ENCODE peak calls at places on chromosomes 16 and 17, in ten cellular contexts. G is GM12878; B is lower lobe of right lung; U is activated T-cell treated with anti-CD3 and anti-CD28 coated beads, Interleukin-2, amount 50 U/mL, for 4 hours; K is effector memory CD8-positive, alpha-beta T cell; Y is A549; F is WTC11; L is psoas muscle; I is T-cell; W is stimulated activated naive CD8-positive, alpha-beta T cell treated with anti-CD3 and anti-CD28 coated beads, Interleukin-15, amount 100 ng/mL, for 72 hours. N is an unnamed sample.
A peak's percentile ranks its signal among the peaks of the same experiment; 100 is the strongest.

GRCh38 chr17:60163108-60163784 is 13.5 kb downstream of the CA4 start:
- ATAC-seq in U (no peak), L (no peak), K (no peak), B (peak; percentile 38), W (no peak), F (peak; percentile 27), Y (no peak), I (no peak), G (peak; percentile 27), N (no peak)

GRCh38 chr16:2897110-2897509 is 14.1 kb downstream of the FLYWCH2 start:
- ATAC-seq in Y (no peak), L (no peak), U (no peak), K (no peak), G (peak; percentile 90), F (no peak), W (no peak), I (no peak), B (peak; percentile 7), N (peak; percentile 99)

GRCh38 chr17:37742762-37743611 is 1.9 kb downstream of the HNF1B start:
- ATAC-seq in W (peak; percentile 39), L (peak; percentile 58), K (peak; percentile 31), B (peak; percentile 33), U (peak; percentile 44), G (peak; percentile 19), Y (peak; percentile 36), I (peak; percentile 39), F (peak; percentile 16), N (no peak)

GRCh38 chr17:73757324-73757942 is 113.2 kb upstream of the SDK2 start:
- ATAC-seq in B (no peak), L (no peak), U (no peak), K (no peak), F (no peak), Y (no peak), I (no peak), G (no peak), W (no peak), N (no peak)

GRCh38 chr16:71956500-71956899 is 43.7 kb downstream of the PKD1L3 start:
- ATAC-seq in W (no peak), F (no peak), G (peak; percentile 48), Y (no peak), L (no peak), U (no peak), B (no peak), K (no peak), I (no peak), N (no peak)

GRCh38 chr16:56841233-56841632 is 23.8 kb upstream of the SLC12A3 start:
- ATAC-seq in F (no peak), G (no peak), B (peak; percentile 4), U (no peak), I (no peak), W (no peak), L (no peak), Y (no peak), K (no peak), N (no peak)

GRCh38 chr17:45299311-45299710 is 17.5 kb downstream of the MAP3K14 start:
- ATAC-seq in F (no peak), G (peak; percentile 3), W (no peak), I (no peak), K (no peak), B (no peak), Y (no peak), U (no peak), L (peak; percentile 22), N (no peak)

GRCh38 chr17:59634632-59635561 is 15.2 kb downstream of the CLTC start:
- ATAC-seq in Y (peak; percentile 22), U (peak; percentile 76), L (no peak), W (peak; percentile 20), K (no peak), B (peak; percentile 25), F (peak; percentile 24), G (peak; percentile 59), I (no peak), N (no peak)

GRCh38 chr16:27441276-27441675 is 39.3 kb downstream of the IL21R start:
- ATAC-seq in G (no peak), F (no peak), B (no peak), I (no peak), W (no peak), Y (no peak), L (no peak), K (no peak), U (no peak), N (no peak)

GRCh38 chr16:30185683-30186421 is 2.5 kb downstream of the CORO1A start:
- ATAC-seq in K (peak; percentile 57), G (peak; percentile 65), B (peak; percentile 45), U (peak; percentile 42), L (no peak), F (no peak), Y (no peak), I (peak; percentile 53), W (peak; percentile 68), N (peak; percentile 65)

GRCh38 chr16:69514366-69514765 is 51.4 kb upstream of the NFAT5 start:
- ATAC-seq in G (peak; percentile 87), B (peak; percentile 53), L (no peak), U (no peak), K (no peak), I (no peak), W (no peak), F (no peak), Y (no peak), N (peak; percentile 82)

GRCh38 chr16:11706180-11706742 is 36.4 kb downstream of the TXNDC11 start:
- ATAC-seq in G (peak; percentile 52), L (peak; percentile 91), K (no peak), F (no peak), Y (no peak), I (no peak), U (no peak), B (peak; percentile 30), W (no peak), N (no peak)

GRCh38 chr17:38332735-38333134 is 11.0 kb downstream of the GPR179 start:
- ATAC-seq in W (no peak), U (no peak), B (no peak), Y (no peak), L (no peak), G (no peak), F (no peak), K (no peak), I (no peak), N (no peak)

GRCh38 chr16:16059895-16060590 is 110.6 kb downstream of the ABCC1 start:
- ATAC-seq in L (peak; percentile 89), Y (no peak), I (no peak), F (no peak), G (no peak), B (peak; percentile 59), U (no peak), K (no peak), W (no peak), N (no peak)

GRCh38 chr16:85697441-85697840 is 8.7 kb upstream of the GINS2 start:
- ATAC-seq in F (no peak), K (no peak), B (no peak), I (no peak), Y (no peak), L (no peak), U (no peak), W (no peak), G (no peak), N (no peak)

GRCh38 chr17:29124931-29125270 is 55.3 kb downstream of the MYO18A start:
- ATAC-seq in W (no peak), L (peak; percentile 67), I (no peak), Y (peak; percentile 11), F (no peak), G (no peak), U (no peak), B (peak; percentile 88), K (no peak), N (no peak)

GRCh38 chr16:13392341-13392740 is 490.9 kb downstream of the SHISA9 start:
- ATAC-seq in I (no peak), G (no peak), F (no peak), U (no peak), B (no peak), W (no peak), L (no peak), K (no peak), Y (no peak), N (no peak)

GRCh38 chr16:88893127-88893968 is 26.9 kb upstream of the PABPN1L start:
- ATAC-seq in B (no peak), G (no peak), L (peak; percentile 57), U (no peak), F (no peak), K (no peak), I (no peak), Y (no peak), W (no peak), N (no peak)

GRCh38 chr17:80855968-80856862 is 135.4 kb upstream of the CHMP6 start:
- ATAC-seq in B (no peak), Y (peak; percentile 93), F (no peak), U (peak; percentile 99), I (peak; percentile 100), L (peak; percentile 91), K (peak; percentile 99), G (peak; percentile 98), W (peak; percentile 100), N (peak; percentile 96)

GRCh38 chr17:949623-950338 is 29.8 kb downstream of the NXN start:
- ATAC-seq in Y (no peak), W (no peak), L (no peak), U (no peak), K (no peak), G (no peak), I (no peak), B (no peak), F (peak; percentile 42), N (no peak)

GRCh38 chr17:76132574-76133338 is 8.3 kb downstream of the FOXJ1 start:
- ATAC-seq in W (no peak), B (peak; percentile 90), I (no peak), F (peak; percentile 30), G (no peak), U (no peak), L (no peak), K (no peak), Y (no peak), N (no peak)

GRCh38 chr17:77724876-77725615 is 233.5 kb upstream of the TNRC6C start:
- ATAC-seq in Y (no peak), G (peak; percentile 84), W (no peak), B (no peak), K (no peak), U (no peak), F (no peak), L (no peak), I (no peak), N (peak; percentile 85)

GRCh38 chr16:10314811-10315210 is 71.0 kb upstream of the ATF7IP2 start:
- ATAC-seq in W (no peak), U (no peak), Y (peak; percentile 43), G (peak; percentile 9), L (no peak), B (no peak), F (no peak), K (peak; percentile 73), I (peak; percentile 74), N (peak; percentile 40)

GRCh38 chr17:61129232-61129631 is 270.4 kb upstream of the TBX2 start:
- ATAC-seq in G (no peak), L (no peak), I (no peak), Y (no peak), U (no peak), F (no peak), K (no peak), W (no peak), B (no peak), N (no peak)

GRCh38 chr17:48444531-48445247 is 14.7 kb upstream of the SKAP1 start:
- ATAC-seq in Y (no peak), U (no peak), B (no peak), W (peak; percentile 29), I (peak; percentile 14), G (no peak), F (peak; percentile 22), K (peak; percentile 3), L (no peak), N (no peak)

GRCh38 chr16:49701867-49702494 is 153.9 kb downstream of the ZNF423 start:
- ATAC-seq in W (no peak), I (no peak), F (peak; percentile 51), G (no peak), L (peak; percentile 79), B (peak; percentile 56), K (no peak), U (no peak), Y (no peak), N (no peak)

GRCh38 chr17:37516131-37516561 is 26.5 kb downstream of the DUSP14 start:
- ATAC-seq in W (no peak), L (no peak), K (no peak), F (no peak), G (no peak), I (no peak), U (no peak), Y (no peak), B (no peak), N (no peak)

GRCh38 chr17:20105539-20106291 is 96.6 kb downstream of the SPECC1 start:
- ATAC-seq in W (no peak), Y (no peak), G (no peak), F (peak; percentile 47), K (no peak), I (no peak), U (no peak), L (no peak), B (no peak), N (peak; percentile 28)